ENCODE peak calls at places on chromosomes 11 and 22, in seven cellular contexts. O, S, P, R, U, X and L are unnamed samples.

GRCh38 chr11:67606150-67606476 is 623 bp upstream of the NDUFV1 start:
- DNase-seq in U (no peak), P (no peak), X (no peak), O (peak), S (no peak), R (peak), L (no peak)

GRCh38 chr11:79363261-79363660 is 77.6 kb downstream of the TENM4 start:
- DNase-seq in R (no peak), U (no peak), O (no peak), X (no peak), P (no peak), S (no peak), L (peak)

GRCh38 chr22:19448739-19449421 is 1.4 kb upstream of the C22orf39 start:
- DNase-seq in R (no peak), S (no peak), O (no peak), P (no peak), U (peak), X (no peak), L (peak)

GRCh38 chr11:64110465-64111375 is 55.2 kb downstream of the MACROD1 start:
- DNase-seq in P (no peak), U (no peak), O (no peak), R (no peak), X (no peak), S (no peak), L (no peak)

GRCh38 chr11:119340335-119341221 is at the start of gene C1QTNF5:
- DNase-seq in S (no peak), X (no peak), P (no peak), O (peak), U (no peak), R (peak), L (no peak)

GRCh38 chr22:30310881-30311771 is 15.6 kb downstream of the TBC1D10A start:
- DNase-seq in S (no peak), U (no peak), O (peak), P (no peak), X (peak), R (no peak), L (no peak)

GRCh38 chr11:3074912-3075589 is 17.8 kb upstream of the CARS1 start:
- DNase-seq in R (no peak), P (no peak), O (no peak), S (no peak), U (no peak), X (no peak), L (no peak)

GRCh38 chr22:27115816-27116256 is 458.4 kb downstream of the MIAT start:
- DNase-seq in X (peak), P (peak), S (no peak), R (peak), O (no peak), U (no peak), L (peak)

GRCh38 chr11:71500601-71501021 is 26.5 kb upstream of the KRTAP5-7 start:
- DNase-seq in R (no peak), U (no peak), S (no peak), X (no peak), O (no peak), P (no peak), L (no peak)

DNA sequence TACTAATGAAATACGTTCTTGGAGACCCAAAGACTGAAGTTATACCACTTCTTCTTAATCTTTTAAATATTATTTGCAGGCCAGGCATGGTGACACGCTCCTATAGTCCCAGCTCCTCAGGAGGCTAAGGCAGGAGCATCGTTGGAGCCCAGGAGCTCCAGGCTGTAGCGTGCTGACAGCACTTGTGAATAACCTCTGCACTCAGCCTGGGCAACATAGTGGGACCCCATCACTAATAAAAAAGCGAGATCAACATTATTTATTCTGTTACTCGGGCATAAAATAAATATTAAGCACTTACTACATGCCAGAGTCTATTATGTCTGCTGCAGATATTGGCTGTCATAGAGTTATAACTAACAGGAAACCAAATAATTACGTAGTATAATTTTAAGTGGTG is 720 bp upstream of the MED17 start:
- DNase-seq in O (no peak), U (no peak), R (no peak), X (no peak), P (no peak), S (no peak), L (no peak)
- H3K4me3 ChIP-seq in O (peak), U (peak), R (peak), X (peak), P (peak), S (peak), L (peak)

DNA sequence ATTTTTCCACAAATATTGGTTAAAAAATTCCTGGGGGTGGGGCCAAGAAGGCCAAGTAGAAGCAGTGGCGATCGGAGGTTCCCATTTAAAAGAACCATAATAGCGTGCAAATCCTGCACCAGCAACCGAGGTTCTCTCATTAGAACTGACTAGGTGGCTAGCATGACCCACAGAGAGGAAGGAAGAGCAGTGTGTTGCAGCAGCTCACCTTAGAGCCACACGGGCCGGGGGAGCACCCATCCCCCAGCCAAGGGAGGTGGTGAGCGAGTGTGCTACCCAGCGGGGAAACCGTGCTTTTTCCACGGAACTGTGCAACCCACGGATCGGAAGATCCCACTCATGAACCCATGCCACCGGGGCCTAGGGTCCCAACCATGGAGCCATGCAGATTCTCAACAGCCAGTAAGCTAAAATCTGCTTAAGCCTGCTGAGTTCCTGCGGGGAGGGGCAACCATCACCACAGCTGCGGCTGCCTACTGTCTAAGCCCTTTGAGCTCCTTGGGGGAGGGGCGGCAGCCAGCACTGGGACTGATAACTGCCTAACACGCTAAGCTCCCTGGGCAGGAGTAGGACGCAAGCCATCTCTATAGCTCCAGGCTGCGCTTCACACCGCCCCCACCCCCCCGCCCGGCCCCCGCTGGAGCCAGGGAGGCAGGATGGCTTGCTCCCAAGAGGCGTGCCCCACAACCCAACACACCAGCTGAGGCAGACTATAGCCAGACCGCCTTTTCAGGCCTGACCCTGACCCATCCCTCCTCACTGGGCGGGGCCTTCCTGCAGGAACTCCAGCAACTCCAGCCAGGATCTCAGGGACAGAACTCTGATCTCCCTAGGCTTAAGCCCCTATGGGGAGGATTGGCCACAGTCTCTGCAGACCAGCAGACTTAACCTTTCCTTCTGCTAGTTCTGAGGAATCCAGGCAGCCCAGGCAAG is 20.9 kb upstream of the HTATIP2 start:
- DNase-seq in R (no peak), P (no peak), O (no peak), X (no peak), U (no peak), S (no peak), L (no peak)
- H3K4me3 ChIP-seq in R (no peak), P (no peak), O (no peak), X (no peak), U (no peak), S (no peak), L (no peak)

DNA sequence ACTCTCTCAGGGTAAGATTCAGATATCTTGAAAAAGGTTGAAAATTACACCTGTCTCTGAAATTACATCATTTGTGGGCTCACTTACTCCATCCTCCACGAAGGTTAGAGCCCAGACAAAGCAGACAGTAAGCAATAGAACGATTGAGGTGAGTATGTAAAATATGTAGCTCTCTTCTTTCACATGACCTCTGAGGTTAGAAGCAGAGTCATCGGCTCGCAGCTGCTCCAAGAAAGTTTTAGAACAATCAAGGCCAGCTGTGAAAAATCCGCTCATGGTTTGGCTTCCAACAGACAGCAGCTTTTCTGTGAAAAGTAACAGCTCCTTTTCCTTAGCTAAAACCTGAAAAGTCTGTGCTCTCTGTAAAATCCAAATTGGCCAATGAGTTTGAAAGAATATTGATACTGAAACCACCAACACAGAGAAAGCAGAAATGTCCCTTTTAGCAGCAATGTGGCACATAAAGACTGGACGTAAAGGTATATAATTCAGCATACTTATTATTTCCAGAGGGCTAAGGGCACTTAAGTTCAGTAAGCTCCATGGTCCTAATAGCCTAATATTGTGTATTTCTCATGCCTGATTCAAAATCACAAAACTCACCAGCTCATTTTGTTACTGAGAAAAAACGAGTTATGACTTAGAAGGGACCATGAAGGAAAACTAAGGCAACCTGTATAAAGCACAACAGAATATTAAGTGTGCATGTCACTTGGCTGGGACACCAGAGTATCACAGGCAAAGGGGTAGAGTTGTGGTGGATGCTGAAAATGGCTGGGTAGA is 78.2 kb downstream of the FAM76B start:
- DNase-seq in P (peak), U (peak), X (no peak), O (no peak), S (peak), R (no peak), L (no peak)
- H3K4me3 ChIP-seq in P (no peak), U (peak), X (no peak), O (no peak), S (no peak), R (no peak), L (no peak)

DNA sequence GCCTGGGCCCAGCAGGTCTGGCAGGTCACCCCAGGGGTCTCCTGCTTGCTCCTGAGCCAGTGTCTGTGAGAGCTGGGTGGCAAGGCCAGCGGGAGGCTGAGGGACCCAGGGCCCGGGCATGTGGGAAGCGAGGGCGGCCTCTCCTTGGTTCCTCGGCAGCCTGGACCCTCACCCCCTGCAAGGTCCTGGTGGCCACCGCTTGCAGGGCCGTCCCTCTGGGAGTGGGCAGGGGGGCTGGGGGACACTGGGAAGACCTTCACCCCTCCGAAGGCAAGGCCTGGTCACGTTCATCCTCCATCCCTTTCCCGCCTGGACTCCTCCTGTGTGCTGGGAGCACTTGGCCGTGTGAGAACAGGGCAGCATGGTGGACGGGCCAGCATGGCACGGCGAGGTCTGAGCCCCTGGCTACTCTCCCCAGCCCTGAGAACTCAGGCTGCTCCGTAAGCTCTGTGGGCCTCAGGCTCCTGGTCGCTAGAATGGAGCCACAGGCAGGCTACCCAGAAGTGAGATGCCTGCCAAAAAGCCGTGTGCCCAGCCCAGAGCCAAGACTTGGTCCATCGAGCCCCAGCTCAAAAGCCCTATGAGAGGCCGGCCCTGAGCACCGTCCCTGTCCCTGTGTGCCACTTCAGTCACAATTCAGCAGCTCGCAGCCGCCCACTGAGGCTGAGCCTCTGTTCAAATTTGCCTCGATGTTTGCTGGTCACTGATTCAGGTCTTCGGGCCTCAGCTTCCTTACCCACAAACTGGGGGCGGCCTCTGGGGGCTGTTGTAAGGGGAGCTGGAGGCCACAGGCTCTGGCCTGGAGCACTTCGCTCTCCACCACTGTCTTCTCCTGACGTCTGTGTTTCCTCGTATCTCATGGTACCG is 45.0 kb downstream of the IGLL1 start:
- DNase-seq in O (no peak), P (no peak), S (no peak), X (no peak), U (no peak), R (peak), L (no peak)
- H3K4me3 ChIP-seq in O (no peak), P (no peak), S (no peak), X (no peak), U (no peak), R (no peak), L (no peak)

GRCh38 chr11:111418436-111418787 is 39.3 kb upstream of the POU2AF1 start:
- DNase-seq in S (no peak), X (no peak), U (no peak), R (no peak), P (no peak), O (no peak), L (no peak)
- H3K4me3 ChIP-seq in S (no peak), X (no peak), U (no peak), R (no peak), P (no peak), O (no peak), L (no peak)

GRCh38 chr11:65488273-65489058 is 10.4 kb upstream of the MALAT1 start:
- DNase-seq in U (no peak), R (peak), O (peak), P (peak), S (no peak), X (peak), L (peak)
- H3K4me3 ChIP-seq in U (no peak), R (peak), O (peak), P (peak), S (peak), X (no peak), L (peak)

GRCh38 chr22:46087816-46088277 is 62.5 kb upstream of the PPARA start:
- DNase-seq in O (peak), R (peak), P (peak), S (peak), X (peak), U (no peak), L (no peak)

GRCh38 chr22:46090051-46090591 is 60.2 kb upstream of the PPARA start:
- DNase-seq in S (no peak), U (no peak), P (no peak), R (peak), X (no peak), O (no peak), L (no peak)

GRCh38 chr22:46089426-46090041 is 60.8 kb upstream of the PPARA start:
- DNase-seq in S (no peak), U (no peak), X (no peak), O (no peak), P (no peak), R (peak), L (no peak)

GRCh38 chr22:46087336-46087690 is 63.0 kb upstream of the PPARA start:
- DNase-seq in U (no peak), X (no peak), R (no peak), S (no peak), O (no peak), P (no peak), L (no peak)

DNA sequence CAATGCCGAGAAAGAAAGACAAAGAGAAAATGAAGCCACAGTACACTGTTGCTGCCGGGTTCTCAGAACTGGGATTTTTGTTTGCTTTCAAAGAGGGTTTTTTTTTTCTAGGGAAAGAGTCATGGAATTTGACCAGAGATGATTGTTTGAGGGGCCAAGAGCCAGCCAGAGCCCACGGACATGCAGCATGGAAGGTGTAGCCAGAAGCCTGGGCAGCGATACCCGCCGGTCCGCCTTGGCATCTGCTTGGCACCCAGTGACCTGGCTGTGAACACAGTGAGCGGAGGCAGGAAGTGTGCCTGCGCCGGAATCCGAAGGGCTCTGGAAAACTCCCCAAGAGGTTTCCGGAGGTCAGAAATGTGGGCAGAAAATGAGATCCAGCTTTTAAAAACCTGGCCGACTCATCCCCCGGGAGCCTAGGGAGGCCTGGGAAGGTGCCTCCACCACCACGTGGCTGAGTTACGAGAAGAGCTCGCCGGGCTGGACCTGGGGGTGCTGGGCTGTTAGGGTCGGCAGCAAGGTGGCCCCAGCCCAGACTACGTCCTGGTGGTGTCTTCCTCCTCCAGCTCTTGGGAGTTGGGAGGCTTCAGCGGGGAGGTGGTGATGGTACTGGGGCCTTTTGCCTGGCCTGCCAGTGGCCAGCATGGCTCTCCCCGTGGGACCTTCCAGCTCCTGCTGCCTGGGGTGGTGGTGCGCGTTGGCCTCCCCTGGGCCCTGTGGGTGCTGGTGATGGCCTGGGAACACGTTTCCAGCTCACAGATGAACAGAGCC is 61.6 kb upstream of the PPARA start:
- DNase-seq in S (peak), O (peak), P (peak), R (peak), U (no peak), X (peak), L (no peak)
- H3K4me3 ChIP-seq in S (no peak), O (peak), P (peak), R (peak), U (no peak), X (peak), L (no peak)

GRCh38 chr22:49667236-49667635 is 160.4 kb downstream of the BRD1 start:
- DNase-seq in U (peak), S (no peak), X (no peak), P (no peak), O (no peak), R (peak), L (no peak)
- H3K4me3 ChIP-seq in U (peak), S (no peak), X (no peak), P (no peak), O (no peak), R (peak), L (no peak)